ENCODE peak calls at places on chromosome 17, in five cellular contexts. H, Z, R, W and B are unnamed samples.

GRCh38 chr17:63419949-63420867 is 25.9 kb downstream of the CYB561 start:
- DNase-seq in R (no peak), Z (no peak), W (peak), H (no peak), B (no peak)

GRCh38 chr17:42325026-42325425 is 36.7 kb downstream of the STAT5A start:
- DNase-seq in H (no peak), R (peak), Z (peak), W (no peak), B (no peak)

GRCh38 chr17:10752696-10753095 is 22.9 kb upstream of the TMEM220 start:
- DNase-seq in R (no peak), H (no peak), W (no peak), Z (no peak), B (no peak)

GRCh38 chr17:31008374-31009035 is 37.7 kb downstream of the RNF135 start:
- DNase-seq in R (peak), Z (no peak), W (peak), H (peak), B (peak)

GRCh38 chr17:82230627-82231311 is 1.9 kb downstream of the SLC16A3 start:
- DNase-seq in H (peak), R (peak), W (peak), Z (no peak), B (peak)

GRCh38 chr17:1197379-1197778 is 17.6 kb upstream of the ABR start:
- DNase-seq in Z (no peak), R (no peak), W (peak), H (peak), B (peak)

GRCh38 chr17:8122923-8123694 is 797 bp downstream of the HES7 start:
- DNase-seq in W (no peak), H (peak), R (peak), Z (no peak), B (no peak)

GRCh38 chr17:1865252-1866037 is 35.6 kb downstream of the RPA1 start:
- DNase-seq in R (no peak), Z (peak), W (peak), H (peak), B (peak)

GRCh38 chr17:72745241-72745640 is 347.2 kb downstream of the SLC39A11 start:
- DNase-seq in Z (no peak), R (no peak), W (no peak), H (no peak), B (no peak)

GRCh38 chr17:21177401-21177800 is 36.6 kb downstream of the TMEM11 start:
- DNase-seq in W (peak), R (peak), Z (no peak), H (no peak), B (peak)

GRCh38 chr17:29038511-29039300 is 4.2 kb upstream of the PIPOX start:
- DNase-seq in R (no peak), W (no peak), Z (no peak), H (no peak), B (no peak)

GRCh38 chr17:60139438-60140285 is 10.1 kb upstream of the CA4 start:
- DNase-seq in H (peak), Z (no peak), R (peak), W (peak), B (peak)

GRCh38 chr17:15289285-15290185 is 24.4 kb upstream of the PMP22 start:
- DNase-seq in H (no peak), Z (no peak), R (no peak), W (peak), B (no peak)

GRCh38 chr17:12457493-12457892 is 208.2 kb upstream of the MYOCD start:
- DNase-seq in W (no peak), R (no peak), Z (no peak), H (no peak), B (no peak)

GRCh38 chr17:29570521-29570920 is 2.0 kb downstream of the TP53I13 start:
- DNase-seq in Z (no peak), H (no peak), R (no peak), W (peak), B (peak)

DNA sequence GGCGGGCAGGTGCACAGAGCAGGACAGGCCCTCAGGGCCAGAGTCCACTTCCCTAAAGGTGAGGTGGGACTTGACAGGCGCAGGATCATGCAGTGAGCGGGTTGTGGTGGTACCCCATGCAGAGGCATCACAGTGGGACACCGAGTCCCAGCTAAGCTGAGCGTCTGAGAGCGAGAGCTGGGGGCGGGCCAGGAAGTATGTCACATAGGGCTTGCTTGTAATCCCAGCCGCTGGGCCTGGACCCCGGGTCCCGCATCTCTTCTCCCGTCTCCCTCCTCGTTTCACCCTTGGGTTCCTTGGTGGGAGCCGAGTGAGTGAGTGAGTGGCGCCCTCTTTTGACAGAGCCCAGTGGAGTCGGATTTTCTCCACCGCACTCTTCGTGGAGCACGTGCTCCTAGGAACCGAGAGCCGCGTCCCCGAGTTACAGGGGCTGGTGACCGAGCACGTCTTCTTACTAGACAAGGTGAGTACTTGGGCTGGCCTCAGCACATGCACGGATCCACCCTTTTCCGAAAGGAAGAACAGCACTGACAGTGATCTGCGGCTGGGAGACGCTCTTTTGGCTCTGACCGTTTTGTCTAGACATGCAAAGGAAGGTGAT is 50.8 kb upstream of the ENDOV start:
- DNase-seq in H (peak), Z (no peak), R (no peak), W (peak), B (no peak)
- TF ChIP-seq CTCF in H (peak), Z (peak), R (no peak), W (no peak), B (no peak)

GRCh38 chr17:40112191-40112590 is 9.6 kb upstream of the MSL1 start:
- DNase-seq in W (no peak), Z (no peak), H (no peak), R (no peak), B (no peak)

GRCh38 chr17:40113961-40114272 is 7.9 kb upstream of the MSL1 start:
- DNase-seq in H (no peak), Z (no peak), W (no peak), R (no peak), B (no peak)

GRCh38 chr17:40113110-40113960 is 8.4 kb upstream of the MSL1 start:
- DNase-seq in W (peak), Z (peak), H (peak), R (peak), B (peak)

GRCh38 chr17:40111221-40112128 is 10.3 kb upstream of the MSL1 start:
- DNase-seq in Z (peak), W (peak), R (peak), H (peak), B (peak)

GRCh38 chr17:40112718-40113109 is 9.1 kb upstream of the MSL1 start:
- DNase-seq in H (no peak), Z (no peak), R (peak), W (no peak), B (no peak)
- H3K4me3 ChIP-seq in H (no peak), Z (no peak), R (peak), W (no peak), B (no peak)

GRCh38 chr17:74987909-74988711 is 678 bp downstream of the CDR2L start:
- DNase-seq in R (peak), Z (no peak), H (peak), W (peak), B (peak)
- TF ChIP-seq CTCF in R (peak), Z (no peak), H (no peak), W (no peak), B (no peak)

GRCh38 chr17:55731586-55732250 is 9.1 kb upstream of the TMEM100 start:
- DNase-seq in Z (no peak), R (peak), W (peak), H (no peak), B (peak)
- H3K4me3 ChIP-seq in Z (no peak), R (no peak), W (peak), H (no peak), B (no peak)

DNA sequence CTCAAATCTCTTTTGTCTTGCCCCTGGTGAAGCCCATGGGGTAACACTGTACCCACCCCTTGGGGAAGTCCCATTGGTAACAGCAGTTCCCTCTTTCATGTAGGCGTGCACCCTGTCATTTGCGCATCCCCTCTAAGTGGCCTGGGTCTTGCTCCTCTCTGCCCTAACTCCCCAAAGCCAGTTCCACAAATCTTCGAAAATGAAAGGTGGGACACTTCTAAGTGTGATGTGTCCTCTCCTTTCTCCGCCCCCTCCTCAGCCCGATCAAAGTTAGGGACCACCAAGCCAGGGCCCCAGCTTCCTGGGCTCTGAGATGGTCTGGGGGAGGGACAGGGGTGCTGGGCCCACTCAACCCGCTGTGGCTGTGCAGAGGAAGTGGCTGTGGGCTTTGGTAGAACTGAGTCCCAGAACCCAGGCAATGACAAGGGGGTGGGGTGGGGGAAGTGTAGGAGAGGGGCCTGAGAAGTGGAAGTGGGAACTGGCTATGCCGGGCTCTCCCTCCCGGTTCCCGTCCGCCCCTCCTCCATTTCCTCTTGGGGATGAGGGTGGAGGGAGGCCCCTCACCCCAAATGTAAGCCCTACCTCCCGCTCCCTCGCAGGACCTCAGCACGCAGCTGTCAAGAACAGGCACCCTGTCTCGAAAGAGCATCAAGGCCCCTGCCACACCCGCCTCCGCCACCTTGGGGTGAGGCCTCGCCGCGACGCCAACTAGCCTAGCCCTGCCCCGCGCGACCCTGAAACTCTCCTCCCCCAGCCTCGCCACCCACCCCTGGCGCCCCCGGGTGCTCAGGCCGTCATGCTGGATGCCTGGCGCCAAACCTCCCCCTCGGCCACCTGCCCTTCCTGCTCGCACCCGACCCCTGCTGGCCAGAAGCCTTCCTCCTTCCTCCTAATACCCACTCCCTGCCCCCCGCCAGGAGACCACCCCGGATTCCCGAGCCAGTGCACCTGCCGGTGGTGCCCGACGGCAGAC is 8.7 kb downstream of the ABI3 start:
- DNase-seq in Z (no peak), R (no peak), H (peak), W (no peak), B (no peak)
- TF ChIP-seq CTCF in Z (peak), R (no peak), H (no peak), W (no peak), B (no peak)